ENCODE peak calls at places on chromosomes 1 and 21, in seven cellular contexts. X, P, G, F, N, H and L are unnamed samples.

GRCh38 chr1:6470132-6471085 is 4.4 kb upstream of the TNFRSF25 start:
- DNase-seq in G (no peak), P (no peak), N (peak), H (no peak), X (no peak), F (no peak), L (no peak)

GRCh38 chr21:32463889-32464300 is 51.4 kb downstream of the EVA1C start:
- DNase-seq in P (no peak), N (no peak), H (no peak), F (no peak), X (no peak), G (no peak), L (peak)

GRCh38 chr1:22291926-22292788 is 149.3 kb upstream of the WNT4 start:
- DNase-seq in H (no peak), G (no peak), F (no peak), P (no peak), N (no peak), X (no peak), L (no peak)

GRCh38 chr1:92483442-92484170 is 3.1 kb downstream of the GFI1 start:
- DNase-seq in G (no peak), P (peak), F (no peak), H (peak), X (peak), N (no peak), L (no peak)

GRCh38 chr1:20052386-20052785 is 17.6 kb upstream of the PLA2G5 start:
- DNase-seq in G (no peak), F (no peak), X (no peak), P (no peak), H (no peak), N (no peak), L (no peak)

GRCh38 chr1:46053734-46054133 is 78.7 kb downstream of the PIK3R3 start:
- DNase-seq in X (no peak), N (peak), F (no peak), G (no peak), P (no peak), H (no peak), L (no peak)

GRCh38 chr1:234108921-234109320 is 204.4 kb downstream of the SLC35F3 start:
- DNase-seq in F (no peak), P (no peak), X (no peak), H (no peak), G (no peak), N (no peak), L (no peak)

GRCh38 chr1:119544165-119544762 is 37.3 kb downstream of the HSD3B1 start:
- DNase-seq in H (no peak), G (peak), F (no peak), P (peak), X (no peak), N (peak), L (no peak)

GRCh38 chr1:180116964-180117763 is 37.5 kb upstream of the QSOX1 start:
- DNase-seq in N (peak), X (no peak), G (peak), P (no peak), H (no peak), F (no peak), L (peak)

GRCh38 chr1:99228153-99228552 is 36.1 kb upstream of the PLPPR4 start:
- DNase-seq in P (no peak), G (no peak), N (no peak), X (no peak), H (no peak), F (no peak), L (no peak)

GRCh38 chr1:205488074-205488723 is 16.3 kb upstream of the CDK18 start:
- DNase-seq in P (peak), X (peak), F (no peak), N (peak), G (peak), H (no peak), L (peak)

DNA sequence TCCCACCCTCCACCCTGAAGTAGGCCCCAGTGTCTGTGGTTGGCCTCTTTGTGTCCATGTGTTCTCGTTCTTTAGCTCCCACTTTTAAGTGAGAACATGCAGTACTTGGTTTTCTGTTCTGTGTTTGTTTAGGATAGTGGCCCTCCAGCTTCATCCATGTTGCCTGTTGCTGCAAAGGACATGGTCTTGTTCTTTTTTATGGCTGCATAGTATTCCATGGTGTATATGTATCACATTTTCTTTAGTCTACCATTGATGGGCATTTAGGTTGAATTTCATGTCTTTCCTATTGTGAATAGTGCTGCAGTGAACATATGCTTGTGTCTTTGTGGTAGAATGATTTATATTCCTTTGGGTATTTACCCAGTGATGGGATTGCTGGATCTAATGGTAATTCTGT is 6.1 kb downstream of the HIPK1 start:
- DNase-seq in H (no peak), P (no peak), G (no peak), N (no peak), X (no peak), F (no peak), L (no peak)
- TF ChIP-seq POLR2A in H (no peak), P (no peak), G (no peak), N (no peak), X (no peak), F (no peak), L (no peak)

DNA sequence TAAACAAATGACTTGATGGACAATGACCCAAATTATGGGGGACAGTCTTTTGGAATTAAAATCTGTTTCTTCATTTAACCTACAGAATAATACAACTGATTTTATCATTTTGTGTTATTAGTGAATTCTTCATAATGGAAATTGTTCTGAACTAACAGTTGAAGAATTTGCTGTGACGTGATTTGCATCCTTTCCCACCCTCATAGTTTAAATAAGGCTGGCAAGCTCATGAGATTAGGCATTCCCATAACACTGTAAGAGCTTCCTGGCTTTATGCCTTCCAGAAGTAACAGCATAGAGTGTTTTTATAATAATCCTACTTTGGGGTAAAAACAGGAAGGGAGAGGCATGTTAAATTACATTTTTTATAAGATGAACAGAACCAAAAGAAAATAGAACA is 95.7 kb downstream of the ATP6V1G3 start:
- DNase-seq in X (no peak), F (no peak), H (no peak), G (no peak), P (no peak), N (no peak), L (no peak)
- TF ChIP-seq POLR2A in X (no peak), F (no peak), H (no peak), G (no peak), P (no peak), N (no peak), L (no peak)

GRCh38 chr1:220690140-220691038 is at the start of gene C1orf115:
- DNase-seq in G (peak), N (peak), X (peak), F (no peak), P (peak), H (peak), L (peak)
- TF ChIP-seq POLR2A in G (no peak), N (no peak), X (no peak), F (no peak), P (peak), H (peak), L (no peak)

DNA sequence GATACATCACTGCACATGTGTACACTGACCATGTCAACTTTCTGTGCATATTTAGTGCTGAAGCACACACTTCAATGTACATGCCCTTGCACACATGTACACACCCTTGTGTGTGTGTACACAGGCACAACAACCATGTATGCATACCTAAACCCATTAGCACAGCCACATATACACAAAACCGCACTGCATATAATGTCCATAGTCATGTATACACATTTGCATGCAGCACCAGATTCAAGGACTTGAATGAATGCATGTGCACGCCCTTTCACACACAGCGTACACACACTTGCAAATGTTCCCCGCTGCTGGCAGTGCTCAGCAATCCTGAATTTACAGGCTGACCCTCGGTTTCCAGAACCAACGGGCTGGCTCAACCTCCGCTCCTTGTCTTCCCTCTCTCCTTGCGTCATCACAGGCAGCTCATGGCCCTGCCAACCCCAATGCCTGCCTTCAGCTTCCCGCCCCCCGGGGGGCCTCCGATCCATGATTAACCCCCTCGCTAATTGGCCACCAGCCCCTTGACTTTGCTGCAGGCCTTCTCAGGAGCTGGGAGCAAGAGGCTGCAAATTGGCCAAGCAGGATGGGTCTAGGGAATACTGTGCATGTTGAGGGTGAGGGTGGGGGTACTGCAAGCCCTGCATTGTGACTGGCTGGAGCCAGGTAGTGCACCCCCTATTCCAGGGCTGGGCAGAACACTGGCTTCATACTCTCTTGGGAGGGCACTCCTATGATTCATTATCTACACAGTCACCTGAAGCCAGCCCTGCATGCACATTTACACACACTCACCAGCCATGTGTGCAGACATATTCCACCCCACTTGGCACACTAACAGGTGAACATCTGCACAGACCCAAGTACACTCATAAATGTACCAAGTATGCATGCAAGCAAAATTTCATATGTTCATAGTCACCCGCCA is 7.9 kb downstream of the GPR3 start:
- DNase-seq in G (no peak), P (no peak), X (no peak), F (no peak), H (no peak), N (no peak), L (no peak)
- TF ChIP-seq POLR2A in G (no peak), P (no peak), X (no peak), F (no peak), H (peak), N (peak), L (no peak)

GRCh38 chr1:228139406-228139930 is 611 bp upstream of the GUK1 start:
- DNase-seq in H (no peak), N (no peak), X (no peak), G (no peak), P (no peak), F (no peak), L (no peak)
- TF ChIP-seq POLR2A in H (no peak), N (peak), X (no peak), G (no peak), P (no peak), F (no peak), L (peak)

DNA sequence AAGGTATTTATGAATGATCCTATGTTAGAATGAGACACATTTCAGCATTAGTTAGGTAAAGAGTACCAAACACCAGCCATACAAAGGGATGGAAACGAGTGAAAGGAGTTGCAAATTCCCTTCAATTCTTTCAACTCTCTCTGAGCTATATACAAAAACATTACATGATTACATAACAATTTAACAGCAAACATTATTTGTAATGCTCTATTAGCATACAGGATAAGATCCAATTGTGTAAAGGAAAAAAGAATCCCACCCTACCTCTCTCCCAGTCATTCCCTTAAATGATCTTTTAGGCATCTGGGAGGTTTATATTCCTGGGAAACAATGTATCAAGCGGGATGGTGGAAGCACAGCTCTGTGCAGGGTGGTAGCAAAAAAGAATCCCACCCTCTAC is 117.9 kb downstream of the RHOU start:
- DNase-seq in N (no peak), X (no peak), H (no peak), G (no peak), F (no peak), P (no peak), L (no peak)
- TF ChIP-seq POLR2A in N (no peak), X (no peak), H (no peak), G (no peak), F (no peak), P (no peak), L (no peak)